ENCODE peak calls at places on chromosomes 6 and 20, in seven cellular contexts. B, D, O, C, K, F and G are unnamed samples.

GRCh38 chr6:36719126-36719525 is 21.5 kb downstream of the RAB44 start:
- DNase-seq in B (no peak), D (no peak), O (no peak), C (no peak), K (no peak), F (no peak), G (no peak)

GRCh38 chr20:16459019-16459700 is 114.1 kb downstream of the KIF16B start:
- DNase-seq in B (peak), D (peak), O (no peak), C (peak), K (no peak), F (no peak), G (no peak)

GRCh38 chr6:90286884-90287488 is 9.7 kb downstream of the BACH2 start:
- DNase-seq in B (peak), D (peak), O (peak), C (peak), K (peak), F (peak), G (peak)

GRCh38 chr6:163461696-163462095 is 47.2 kb downstream of the QKI start:
- DNase-seq in B (no peak), D (no peak), O (no peak), C (no peak), K (no peak), F (no peak), G (no peak)

GRCh38 chr20:14838663-14839650 is 501.5 kb upstream of the FLRT3 start:
- DNase-seq in B (no peak), D (no peak), O (no peak), C (no peak), K (no peak), F (no peak), G (no peak)

GRCh38 chr20:53918949-53919361 is 151.4 kb downstream of the BCAS1 start:
- DNase-seq in B (no peak), D (peak), O (peak), C (no peak), K (no peak), F (no peak), G (peak)

GRCh38 chr6:81572020-81572419 is 180.5 kb downstream of the TENT5A start:
- DNase-seq in B (peak), D (no peak), O (no peak), C (peak), K (no peak), F (no peak), G (no peak)

GRCh38 chr6:159473844-159474243 is 219.2 kb downstream of the SOD2 start:
- DNase-seq in B (no peak), D (no peak), O (no peak), C (no peak), K (no peak), F (no peak), G (no peak)

GRCh38 chr6:113350521-113350920 is 506.6 kb upstream of the MARCKS start:
- DNase-seq in B (no peak), D (no peak), O (no peak), C (peak), K (no peak), F (no peak), G (no peak)

GRCh38 chr6:14729186-14729871 is 516.5 kb upstream of the JARID2 start:
- DNase-seq in B (no peak), D (no peak), O (no peak), C (no peak), K (peak), F (no peak), G (no peak)

GRCh38 chr6:137851669-137852068 is 15.4 kb upstream of the TNFAIP3 start:
- DNase-seq in B (no peak), D (no peak), O (no peak), C (no peak), K (no peak), F (no peak), G (no peak)

GRCh38 chr6:56727097-56727845 is 84.6 kb upstream of the DST start:
- DNase-seq in B (no peak), D (peak), O (no peak), C (no peak), K (no peak), F (peak), G (no peak)

GRCh38 chr20:13294522-13294921 is 73.4 kb downstream of the ISM1 start:
- DNase-seq in B (no peak), D (no peak), O (no peak), C (no peak), K (no peak), F (no peak), G (no peak)

GRCh38 chr6:122484760-122485159 is 13.2 kb upstream of the SERINC1 start:
- DNase-seq in B (no peak), D (no peak), O (no peak), C (no peak), K (no peak), F (no peak), G (no peak)

GRCh38 chr6:72709436-72709835 is 87.6 kb downstream of the KCNQ5 start:
- DNase-seq in B (no peak), D (no peak), O (no peak), C (no peak), K (no peak), F (no peak), G (no peak)

GRCh38 chr6:72246926-72247325 is 360.6 kb downstream of the RIMS1 start:
- DNase-seq in B (no peak), D (peak), O (no peak), C (peak), K (peak), F (no peak), G (peak)

GRCh38 chr6:16129623-16130243 is 847 bp downstream of the MYLIP start:
- DNase-seq in B (no peak), D (peak), O (no peak), C (peak), K (peak), F (no peak), G (peak)

GRCh38 chr6:69933239-69933638 is 66.9 kb downstream of the COL19A1 start:
- DNase-seq in B (peak), D (peak), O (no peak), C (peak), K (no peak), F (no peak), G (no peak)

GRCh38 chr20:40320612-40321011 is 368.4 kb downstream of the MAFB start:
- DNase-seq in B (no peak), D (no peak), O (no peak), C (no peak), K (no peak), F (no peak), G (no peak)

DNA sequence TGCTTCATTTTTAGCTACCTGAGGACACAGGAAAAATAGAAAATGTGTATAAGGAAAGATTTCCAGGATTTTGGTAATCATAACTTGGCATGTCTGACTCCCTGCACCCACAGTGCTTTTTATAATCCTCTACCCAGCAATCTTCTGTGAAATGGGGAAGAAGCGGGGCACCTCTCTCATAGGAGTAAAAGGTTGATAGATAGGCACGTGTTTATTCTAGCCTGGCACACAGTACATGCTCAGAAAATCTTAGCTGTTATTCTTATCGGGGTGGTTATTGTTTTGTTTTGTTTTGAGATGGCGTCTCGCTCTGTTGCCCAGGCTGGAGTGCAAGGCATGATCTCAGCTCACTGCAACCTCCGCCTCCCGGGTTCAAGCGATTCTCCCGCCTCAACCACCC is 87.7 kb upstream of the SALL4 start:
- DNase-seq in B (no peak), D (no peak), O (no peak), C (no peak), K (no peak), F (no peak), G (no peak)
- H2BK5ac ChIP-seq in B (no peak), D (peak), O (peak), C (no peak), K (no peak), F (no peak), G (no peak)

GRCh38 chr6:21900730-21901129 is 307.2 kb downstream of the SOX4 start:
- DNase-seq in B (peak), D (no peak), O (no peak), C (peak), K (no peak), F (no peak), G (no peak)
- H2BK5ac ChIP-seq in B (no peak), D (peak), O (no peak), C (no peak), K (no peak), F (no peak), G (no peak)

DNA sequence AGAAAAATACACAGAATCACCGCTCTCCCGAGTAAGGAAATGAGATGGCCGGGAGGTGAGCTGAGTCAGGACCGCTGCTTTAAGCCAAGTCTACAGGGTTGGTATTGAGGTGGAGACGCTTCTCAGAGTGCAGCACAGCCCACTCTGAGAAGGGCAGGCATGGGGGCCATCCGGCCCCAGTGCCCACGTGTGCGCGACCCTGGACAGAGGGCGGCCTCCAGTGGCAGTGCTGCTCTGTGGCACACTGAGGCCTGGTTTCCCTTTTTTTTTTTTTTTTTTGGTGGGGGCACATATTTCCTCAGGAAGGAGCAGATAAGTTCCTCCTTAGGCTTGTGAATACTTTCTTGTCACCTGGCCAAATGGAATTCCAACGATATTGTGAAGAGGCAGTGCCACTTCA is 88.8 kb downstream of the FOXC1 start:
- DNase-seq in B (no peak), D (no peak), O (no peak), C (no peak), K (no peak), F (no peak), G (no peak)
- H2BK5ac ChIP-seq in B (no peak), D (no peak), O (no peak), C (no peak), K (no peak), F (no peak), G (no peak)

GRCh38 chr20:6560978-6561377 is 206.5 kb upstream of the BMP2 start:
- DNase-seq in B (no peak), D (no peak), O (no peak), C (no peak), K (no peak), F (no peak), G (no peak)

GRCh38 chr20:6559791-6560190 is 207.7 kb upstream of the BMP2 start:
- DNase-seq in B (no peak), D (no peak), O (no peak), C (peak), K (no peak), F (no peak), G (no peak)

GRCh38 chr20:6562111-6562510 is 205.4 kb upstream of the BMP2 start:
- DNase-seq in B (peak), D (no peak), O (no peak), C (peak), K (no peak), F (no peak), G (no peak)

GRCh38 chr20:6558361-6558760 is 209.1 kb upstream of the BMP2 start:
- DNase-seq in B (no peak), D (peak), O (no peak), C (no peak), K (no peak), F (no peak), G (no peak)
- H2BK5ac ChIP-seq in B (no peak), D (no peak), O (no peak), C (no peak), K (no peak), F (no peak), G (no peak)

GRCh38 chr6:11425431-11425871 is 112.1 kb upstream of the TMEM170B start:
- DNase-seq in B (no peak), D (peak), O (no peak), C (no peak), K (peak), F (peak), G (no peak)
- H2BK5ac ChIP-seq in B (no peak), D (no peak), O (no peak), C (no peak), K (no peak), F (no peak), G (no peak)

DNA sequence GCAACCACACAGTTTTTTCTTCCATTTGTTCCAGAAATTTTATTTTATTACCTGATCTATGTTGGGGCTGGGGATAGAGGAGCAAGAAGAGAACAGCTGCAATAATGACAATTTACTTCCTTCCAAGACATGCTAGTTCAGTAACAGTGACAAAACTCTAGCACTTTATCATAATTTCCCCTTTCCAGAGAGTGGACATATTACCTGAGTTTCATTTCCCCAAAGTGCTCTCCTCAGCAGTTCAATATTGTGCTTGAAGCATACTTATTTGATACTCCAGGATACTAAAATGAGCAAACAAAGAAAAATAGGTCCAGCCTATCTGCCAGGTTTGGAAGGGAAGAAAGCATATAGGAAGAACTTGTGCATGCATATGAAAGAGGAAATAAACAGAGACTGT is 157.7 kb downstream of the ID4 start:
- DNase-seq in B (no peak), D (no peak), O (no peak), C (no peak), K (no peak), F (no peak), G (no peak)
- H2BK5ac ChIP-seq in B (no peak), D (no peak), O (no peak), C (no peak), K (no peak), F (no peak), G (no peak)

GRCh38 chr6:128696651-128697391 is 176.4 kb upstream of the PTPRK start:
- DNase-seq in B (peak), D (peak), O (no peak), C (peak), K (no peak), F (no peak), G (no peak)
- H2BK5ac ChIP-seq in B (no peak), D (no peak), O (no peak), C (no peak), K (no peak), F (no peak), G (no peak)

GRCh38 chr6:147257760-147258159 is 53.5 kb downstream of the STXBP5 start:
- DNase-seq in B (no peak), D (no peak), O (no peak), C (no peak), K (no peak), F (no peak), G (no peak)

GRCh38 chr6:147255948-147256674 is 51.9 kb downstream of the STXBP5 start:
- DNase-seq in B (no peak), D (no peak), O (no peak), C (no peak), K (no peak), F (no peak), G (no peak)

GRCh38 chr6:147262943-147263342 is 58.7 kb downstream of the STXBP5 start:
- DNase-seq in B (no peak), D (no peak), O (no peak), C (no peak), K (no peak), F (no peak), G (no peak)

DNA sequence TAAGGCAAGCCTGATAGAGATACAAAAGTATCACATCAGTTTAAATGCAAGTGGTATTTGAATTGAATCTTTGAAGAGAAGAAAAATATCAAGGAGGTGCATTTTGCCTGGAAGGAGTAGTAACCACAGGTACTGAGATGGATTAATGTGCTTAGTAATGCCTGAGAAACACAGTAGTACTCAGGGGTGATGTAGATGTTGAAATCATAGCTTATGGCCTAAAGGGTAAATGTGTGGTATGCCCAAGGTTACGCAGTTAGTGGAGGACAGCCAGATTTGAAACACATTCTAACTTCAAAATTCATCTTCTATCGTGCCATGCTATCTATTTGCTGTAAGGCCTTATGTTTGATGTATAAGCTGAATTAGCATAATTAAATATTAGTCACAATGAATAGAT is 55.9 kb downstream of the STXBP5 start:
- DNase-seq in B (no peak), D (no peak), O (no peak), C (no peak), K (no peak), F (no peak), G (no peak)
- H2BK5ac ChIP-seq in B (no peak), D (no peak), O (no peak), C (no peak), K (no peak), F (no peak), G (no peak)